ENCODE peak calls at places on chromosomes 1 and 21, in seven cellular contexts. Y is HCT116, J is H1, O is K562, H is HepG2, U is GM12878, A is SK-N-SH. B is an unnamed sample.

GRCh38 chr21:30468912-30469812 is 11.0 kb downstream of the KRTAP19-1 start:
- DNase-seq in H (no peak), Y (no peak), A (no peak), U (no peak), O (no peak), J (no peak), B (no peak)

GRCh38 chr1:22317231-22317919 is 134.3 kb upstream of the ZBTB40 start:
- DNase-seq in J (peak; percentile 86), A (peak; percentile 76), Y (peak; percentile 6), H (no peak), O (peak; percentile 88), U (no peak), B (no peak)

GRCh38 chr1:242828199-242828598 is 303.7 kb upstream of the PLD5 start:
- DNase-seq in H (peak; percentile 7), J (no peak), A (peak; percentile 6), U (no peak), Y (no peak), O (no peak), B (no peak)

GRCh38 chr1:200041337-200042118 is 14.0 kb downstream of the NR5A2 start:
- DNase-seq in Y (no peak), H (no peak), A (no peak), J (peak; percentile 71), U (no peak), O (no peak), B (no peak)

GRCh38 chr1:88228153-88228552 is 455.9 kb upstream of the PKN2 start:
- DNase-seq in A (no peak), J (no peak), H (no peak), U (no peak), O (no peak), Y (peak; percentile 18), B (peak; percentile 4)

GRCh38 chr21:37071561-37072238 is 1.2 kb downstream of the PIGP start:
- DNase-seq in Y (no peak), J (no peak), U (no peak), A (peak; percentile 34), H (no peak), O (peak; percentile 39), B (peak; percentile 94)

GRCh38 chr1:186054013-186054412 is 319.8 kb downstream of the HMCN1 start:
- DNase-seq in A (no peak), J (no peak), U (no peak), Y (no peak), O (no peak), H (no peak), B (peak; percentile 11)

GRCh38 chr1:118949317-118949716 is 38.8 kb downstream of the TBX15 start:
- DNase-seq in H (no peak), U (no peak), J (no peak), O (no peak), Y (no peak), A (no peak), B (no peak)

GRCh38 chr1:94101613-94101940 is 19.4 kb downstream of the ABCA4 start:
- DNase-seq in A (peak; percentile 34), U (no peak), H (no peak), O (no peak), J (no peak), Y (no peak), B (no peak)

GRCh38 chr1:40495315-40495903 is 13.2 kb upstream of the EXO5 start:
- DNase-seq in A (no peak), Y (no peak), H (no peak), J (no peak), O (no peak), U (no peak), B (no peak)

GRCh38 chr1:208129057-208129456 is 115.1 kb downstream of the PLXNA2 start:
- DNase-seq in J (no peak), O (no peak), U (no peak), H (no peak), A (peak; percentile 51), Y (no peak), B (no peak)

GRCh38 chr1:214707306-214708087 is 104.5 kb downstream of the CENPF start:
- DNase-seq in A (no peak), J (no peak), Y (no peak), H (no peak), O (no peak), U (no peak), B (peak; percentile 6)

GRCh38 chr1:171965802-171966201 is 124.5 kb downstream of the DNM3 start:
- DNase-seq in U (no peak), O (no peak), Y (no peak), A (no peak), H (no peak), J (no peak), B (no peak)

GRCh38 chr1:161229896-161230295 is 4.0 kb downstream of the TOMM40L start:
- DNase-seq in H (no peak), J (no peak), U (no peak), Y (no peak), A (no peak), O (no peak), B (no peak)

GRCh38 chr1:173050865-173051264 is at the start of gene TNFSF18:
- DNase-seq in U (no peak), A (no peak), J (no peak), O (no peak), Y (no peak), H (no peak), B (no peak)

GRCh38 chr1:99820546-99820945 is 29.6 kb upstream of the AGL start:
- DNase-seq in A (no peak), O (no peak), J (no peak), Y (no peak), U (no peak), H (no peak), B (no peak)

GRCh38 chr1:42176902-42177519 is 12.5 kb upstream of the GUCA2A start:
- DNase-seq in J (no peak), O (peak; percentile 66), Y (no peak), A (peak; percentile 55), U (no peak), H (peak; percentile 51), B (peak; percentile 61)
- TF ChIP-seq JUND in J (no peak), O (no peak), Y (no peak), A (no peak), U (no peak), H (no peak), B (no peak)

GRCh38 chr1:85358702-85359438 is 82.4 kb upstream of the BCL10 start:
- DNase-seq in H (no peak), U (no peak), Y (no peak), J (no peak), A (no peak), O (no peak), B (no peak)

GRCh38 chr1:85361106-85361505 is 84.7 kb upstream of the BCL10 start:
- DNase-seq in O (no peak), Y (no peak), J (no peak), U (no peak), H (peak; percentile 10), A (no peak), B (no peak)

GRCh38 chr1:85357817-85358216 is 81.4 kb upstream of the BCL10 start:
- DNase-seq in H (no peak), A (no peak), Y (no peak), O (no peak), U (no peak), J (no peak), B (no peak)

GRCh38 chr1:85361606-85362005 is 85.2 kb upstream of the BCL10 start:
- DNase-seq in Y (no peak), H (no peak), O (no peak), U (no peak), J (no peak), A (no peak), B (no peak)

GRCh38 chr1:85359874-85360708 is 83.7 kb upstream of the BCL10 start:
- DNase-seq in H (no peak), O (no peak), Y (no peak), J (no peak), A (no peak), U (no peak), B (no peak)
- TF ChIP-seq JUND in H (no peak), O (no peak), Y (no peak), J (no peak), A (peak; percentile 14), U (no peak), B (no peak)

DNA sequence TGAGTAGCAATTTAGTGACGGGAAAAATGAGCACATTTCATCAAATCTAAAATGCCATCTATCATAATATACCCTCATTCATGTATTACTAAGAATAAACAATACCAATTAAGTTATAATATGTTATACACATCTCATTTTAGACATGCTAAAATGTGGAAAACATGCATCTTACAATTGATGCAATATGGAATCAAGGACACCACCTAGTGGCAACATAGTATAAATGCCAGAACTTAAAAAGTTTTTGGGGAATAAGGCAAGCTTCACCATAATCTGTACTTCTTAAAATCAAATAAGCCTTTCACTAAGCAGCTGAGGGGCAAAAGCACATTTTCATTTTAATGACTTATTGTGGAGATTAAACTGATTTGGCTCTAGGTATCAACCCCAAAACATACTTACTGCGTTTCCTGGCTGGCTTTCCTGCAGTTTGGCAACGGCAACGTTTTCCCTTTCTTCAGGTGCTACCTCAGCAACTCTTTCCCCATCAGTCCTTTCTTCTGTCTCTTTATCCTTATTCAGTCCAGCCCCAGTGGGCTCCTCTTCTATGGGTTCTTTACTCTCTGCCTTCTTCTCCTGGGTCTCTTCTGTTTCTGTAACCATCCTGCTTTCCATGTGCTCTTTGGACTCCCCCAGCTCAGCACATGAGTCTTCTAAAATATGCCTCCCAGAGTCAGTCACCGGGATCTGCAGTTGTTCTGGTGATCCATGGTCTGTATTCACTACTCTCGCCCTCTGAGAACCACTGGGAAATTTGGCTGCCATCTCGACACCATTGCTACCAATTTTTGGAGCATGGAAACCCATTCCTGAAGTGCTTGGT is 11.4 kb downstream of the SDE2 start:
- DNase-seq in A (peak; percentile 45), H (peak; percentile 28), J (no peak), Y (peak; percentile 44), U (no peak), O (no peak), B (no peak)
- TF ChIP-seq JUND in A (no peak), H (no peak), J (no peak), Y (no peak), U (no peak), O (no peak), B (no peak)

GRCh38 chr1:115255154-115255553 is 82.9 kb downstream of the NGF start:
- DNase-seq in H (no peak), Y (no peak), A (no peak), O (no peak), J (no peak), U (no peak), B (no peak)

GRCh38 chr1:115261511-115261910 is 76.5 kb downstream of the NGF start:
- DNase-seq in O (no peak), U (no peak), A (no peak), J (no peak), Y (no peak), H (no peak), B (no peak)

GRCh38 chr1:115262886-115263285 is 75.2 kb downstream of the NGF start:
- DNase-seq in H (no peak), O (no peak), Y (no peak), U (no peak), J (no peak), A (no peak), B (no peak)

GRCh38 chr1:115257596-115257995 is 80.5 kb downstream of the NGF start:
- DNase-seq in A (no peak), H (no peak), Y (no peak), O (no peak), U (no peak), J (no peak), B (no peak)

DNA sequence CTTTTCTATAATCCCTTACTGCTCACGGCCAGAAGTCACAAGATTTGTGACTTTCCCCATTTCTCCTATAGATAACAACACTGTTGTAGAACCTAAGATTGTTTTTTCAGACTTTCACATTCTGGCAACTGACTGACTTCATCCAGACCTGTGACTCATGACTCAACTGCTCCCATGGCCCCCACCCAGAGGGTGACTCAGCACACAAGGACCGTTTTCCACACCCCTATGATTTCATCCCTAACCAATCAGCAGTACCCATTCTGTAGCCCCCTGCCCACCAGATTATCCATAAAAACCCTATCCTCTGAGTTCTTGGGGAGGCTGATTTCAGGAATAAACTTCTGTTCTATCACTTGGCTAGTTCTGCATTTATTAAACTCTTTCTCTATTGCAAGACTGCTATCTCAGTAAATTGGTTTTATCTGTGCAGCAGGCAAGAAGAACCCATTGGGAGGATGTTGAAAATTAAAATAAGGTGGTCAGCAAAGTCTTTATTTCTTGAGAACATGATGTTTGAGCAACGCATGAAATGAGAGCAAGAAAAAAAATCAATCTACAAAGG is 79.7 kb downstream of the NGF start:
- DNase-seq in O (no peak), J (no peak), Y (peak; percentile 2), A (no peak), U (no peak), H (no peak), B (no peak)
- TF ChIP-seq JUND in O (peak; percentile 60), J (no peak), Y (peak; percentile 26), A (no peak), U (no peak), H (no peak), B (no peak)

B was measured in T47D.